ENCODE peak calls at places on chromosomes 16 and 17, in ten cellular contexts. A is WTC11; P is lung; C is colonic mucosa; U is Panc1; I is activated CD4-positive, alpha-beta T cell treated with anti-CD3 and anti-CD28 coated beads, Interleukin-2, amount 50 U/mL, for 4 hours; V is SK-N-SH; H is iris pigment epithelial cell; G is amniotic stem cell; N is pons. F is an unnamed sample.

GRCh38 chr16:86403056-86403455 is 107.3 kb upstream of the FOXF1 start:
- DNase-seq in A (no peak), P (no peak), C (no peak), U (no peak), I (no peak), V (no peak), H (no peak), G (no peak), N (no peak), F (no peak)

GRCh38 chr16:73204359-73205152 is 156.6 kb upstream of the ZFHX3 start:
- DNase-seq in A (no peak), P (no peak), C (peak), U (no peak), I (no peak), V (no peak), H (no peak), G (no peak), N (no peak), F (no peak)

GRCh38 chr16:29896841-29897240 is 2.5 kb downstream of the SEZ6L2 start:
- DNase-seq in A (no peak), P (no peak), C (no peak), U (no peak), I (no peak), V (no peak), H (no peak), G (no peak), N (no peak), F (no peak)

GRCh38 chr16:30722443-30722842 is 23.5 kb downstream of the SRCAP start:
- DNase-seq in A (no peak), P (no peak), C (no peak), U (no peak), I (no peak), V (peak), H (no peak), G (no peak), N (no peak), F (no peak)

GRCh38 chr16:51839697-51840462 is 688.8 kb upstream of the SALL1 start:
- DNase-seq in A (no peak), P (no peak), C (no peak), U (no peak), I (no peak), V (no peak), H (peak), G (no peak), N (no peak), F (no peak)

GRCh38 chr16:58262592-58262991 is 32.2 kb downstream of the PRSS54 start:
- DNase-seq in A (no peak), P (no peak), C (no peak), U (no peak), I (no peak), V (no peak), H (no peak), G (no peak), N (no peak), F (no peak)

GRCh38 chr17:5745091-5745820 is 160.9 kb upstream of the NLRP1 start:
- DNase-seq in A (no peak), P (no peak), C (no peak), U (no peak), I (no peak), V (no peak), H (no peak), G (no peak), N (no peak), F (no peak)

GRCh38 chr17:50051082-50051576 is 4.8 kb upstream of the ITGA3 start:
- DNase-seq in A (no peak), P (peak), C (no peak), U (peak), I (peak), V (no peak), H (peak), G (peak), N (no peak), F (peak)

GRCh38 chr17:58083491-58084316 is 485 bp downstream of the DYNLL2 start:
- DNase-seq in A (no peak), P (peak), C (peak), U (no peak), I (peak), V (peak), H (peak), G (no peak), N (peak), F (peak)

GRCh38 chr16:49130397-49130796 is 151.2 kb downstream of the CBLN1 start:
- DNase-seq in A (no peak), P (no peak), C (no peak), U (no peak), I (no peak), V (no peak), H (no peak), G (no peak), N (no peak), F (no peak)

GRCh38 chr17:63841350-63842172 is 924 bp downstream of the SMARCD2 start:
- DNase-seq in A (peak), P (peak), C (peak), U (no peak), I (no peak), V (peak), H (peak), G (no peak), N (peak), F (no peak)

GRCh38 chr16:546909-547770 is 13.1 kb upstream of the PRR35 start:
- DNase-seq in A (peak), P (peak), C (peak), U (no peak), I (peak), V (peak), H (no peak), G (no peak), N (no peak), F (no peak)